ENCODE peak calls at places on chromosomes 1 and 21, in eight cellular contexts. D is body of pancreas, C is endodermal cell, W is psoas muscle, T is fibroblast of lung, Z is heart left ventricle, M is left lung, V is colonic mucosa. H is an unnamed sample.

GRCh38 chr1:223007250-223007649 is 135.8 kb downstream of the TLR5 start:
- DNase-seq in D (peak; percentile 17), Z (no peak), T (no peak), W (no peak), C (no peak), V (no peak), M (no peak), H (no peak)

GRCh38 chr21:42621166-42621827 is 32.1 kb upstream of the PDE9A start:
- DNase-seq in T (no peak), Z (no peak), D (no peak), C (no peak), V (peak; percentile 42), M (no peak), W (no peak), H (peak; percentile 58)

GRCh38 chr1:224253721-224254120 is 70.7 kb downstream of the DEGS1 start:
- DNase-seq in V (no peak), C (no peak), D (no peak), T (no peak), W (no peak), M (no peak), Z (no peak), H (no peak)

GRCh38 chr1:115783311-115783710 is 14.8 kb upstream of the CASQ2 start:
- DNase-seq in W (no peak), T (no peak), C (no peak), M (no peak), D (no peak), Z (no peak), V (no peak), H (no peak)

GRCh38 chr21:46517361-46517760 is 58.7 kb downstream of the DIP2A start:
- DNase-seq in T (no peak), W (peak; percentile 65), D (peak; percentile 47), Z (peak; percentile 79), C (no peak), V (no peak), M (no peak), H (no peak)

GRCh38 chr1:100449477-100449876 is 88.5 kb upstream of the GPR88 start:
- DNase-seq in C (no peak), M (no peak), V (no peak), Z (no peak), T (no peak), D (no peak), W (no peak), H (no peak)

GRCh38 chr1:14367444-14367843 is 231.0 kb upstream of the KAZN start:
- DNase-seq in D (no peak), C (no peak), T (no peak), V (no peak), Z (no peak), W (no peak), M (no peak), H (no peak)

GRCh38 chr1:166307261-166308188 is 140.7 kb upstream of the FAM78B start:
- DNase-seq in W (no peak), D (peak; percentile 5), M (no peak), T (no peak), C (no peak), Z (peak; percentile 81), V (no peak), H (no peak)

GRCh38 chr1:228765543-228765942 is 30.3 kb downstream of the RHOU start:
- DNase-seq in T (no peak), W (no peak), C (no peak), D (peak; percentile 63), V (peak; percentile 36), M (no peak), Z (no peak), H (no peak)

GRCh38 chr21:36783612-36784383 is 84.9 kb downstream of the SIM2 start:
- DNase-seq in D (no peak), V (no peak), W (no peak), T (no peak), Z (no peak), M (peak; percentile 52), C (no peak), H (no peak)

GRCh38 chr1:13699936-13700520 is at the start of gene PRDM2:
- DNase-seq in M (peak; percentile 55), V (peak; percentile 50), D (peak; percentile 52), C (peak; percentile 73), T (peak; percentile 37), Z (peak; percentile 70), W (peak; percentile 72), H (no peak)

DNA sequence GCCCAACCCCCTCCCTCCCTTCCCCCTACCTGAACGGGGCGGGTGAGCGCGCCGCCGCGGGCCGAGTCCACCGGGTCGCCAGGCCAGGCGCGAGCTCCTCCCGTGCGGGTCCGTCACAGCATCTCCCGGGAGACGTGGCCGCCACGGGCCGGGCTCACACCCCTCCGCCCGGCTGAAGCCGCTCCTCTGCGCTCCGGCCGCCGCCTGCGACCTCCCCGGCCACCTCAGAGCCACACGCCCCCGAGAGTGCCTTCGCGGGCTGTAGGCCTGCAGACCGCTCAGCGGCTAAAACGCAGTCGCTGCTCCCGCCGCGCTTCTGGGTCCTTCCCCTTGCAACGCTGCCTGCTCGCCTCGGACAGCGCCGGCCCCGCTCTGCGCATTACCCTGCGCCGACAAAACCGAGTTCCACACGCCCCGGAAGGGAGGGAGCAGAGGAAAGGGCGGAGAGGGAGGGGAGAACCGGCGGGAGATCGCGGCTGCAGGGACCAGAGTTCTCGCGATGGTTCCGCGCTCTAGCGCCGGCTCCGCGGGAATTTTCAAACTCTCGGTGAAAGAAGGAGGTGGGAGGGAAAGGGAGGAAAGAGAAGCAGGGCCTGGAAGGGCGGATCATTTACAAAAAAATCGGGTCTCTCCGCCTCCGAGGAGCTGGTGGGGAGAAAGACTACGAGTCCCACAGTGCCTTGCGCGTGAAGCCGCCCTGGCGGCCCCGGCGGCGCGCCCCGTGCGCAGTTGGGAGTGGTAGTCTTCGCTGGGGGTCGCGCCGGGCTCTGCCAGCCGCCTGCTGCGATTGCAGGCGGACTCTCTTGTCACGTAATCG is at the start of gene AHCTF1:
- DNase-seq in W (peak; percentile 98), T (peak; percentile 99), V (peak; percentile 96), D (peak; percentile 97), C (peak; percentile 98), Z (peak; percentile 97), M (peak; percentile 98), H (peak; percentile 98)
- TF ChIP-seq CTCF in W (no peak), T (no peak), V (no peak), D (peak; percentile 5), C (no peak), Z (no peak), M (no peak), H (no peak)

DNA sequence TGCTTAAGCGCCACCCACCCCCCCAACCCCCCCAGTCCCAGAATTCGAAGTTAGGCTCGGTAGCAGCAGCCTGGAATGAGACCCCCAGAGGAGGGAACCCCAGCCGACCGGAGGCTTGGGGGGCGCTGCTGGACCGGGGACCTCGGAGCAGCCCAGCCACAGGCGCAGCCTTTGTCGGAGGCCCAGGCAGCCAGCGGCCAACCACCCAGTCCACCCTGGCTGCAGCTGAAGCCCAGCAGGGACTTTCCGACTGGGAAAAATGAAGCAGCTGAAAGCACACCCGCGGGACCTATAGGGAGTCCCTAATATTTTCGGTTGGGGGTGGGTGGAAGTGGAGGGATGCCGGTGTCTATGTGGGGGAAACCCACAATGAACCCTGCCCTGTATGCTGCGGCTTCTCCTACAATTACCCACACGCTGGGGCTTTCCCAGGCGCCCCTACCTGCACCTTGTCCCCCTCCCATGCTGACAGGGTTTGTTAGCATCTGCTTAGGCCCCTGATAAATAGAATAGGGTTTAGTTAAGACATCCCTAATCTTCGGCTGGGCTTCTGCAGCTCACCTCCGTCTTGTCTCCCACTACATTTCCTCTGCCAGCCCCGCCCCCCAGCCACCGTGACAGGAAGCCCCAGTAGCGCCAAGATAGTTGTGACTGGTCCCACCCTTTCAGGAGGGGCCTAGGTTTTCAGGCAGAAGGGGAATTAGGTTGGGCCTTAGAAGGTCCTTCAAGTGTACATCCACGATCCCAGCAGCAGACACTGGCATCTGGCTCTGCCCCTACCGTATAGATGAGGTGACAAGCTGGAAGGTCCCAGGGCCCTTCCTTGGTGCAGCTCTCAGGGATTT is 838 bp downstream of the CCDC28B start:
- DNase-seq in M (peak; percentile 63), V (peak; percentile 80), D (peak; percentile 70), Z (peak; percentile 78), C (peak; percentile 88), W (peak; percentile 75), T (peak; percentile 46), H (peak; percentile 87)
- H3K4me1 ChIP-seq in M (peaks cover 38% of the 10 kb centered on the region), V (peaks cover 3% of the 10 kb centered on the region), D (peaks cover 36% of the 10 kb centered on the region), Z (peaks cover 26% of the 10 kb centered on the region), C (no peaks in the 10 kb centered on the region), W (peaks cover 61% of the 10 kb centered on the region), T (peaks cover 20% of the 10 kb centered on the region), H (peaks cover 46% of the 10 kb centered on the region)

GRCh38 chr1:51566260-51566659 is 47.2 kb upstream of the EPS15 start:
- DNase-seq in T (no peak), W (no peak), C (no peak), M (no peak), D (no peak), V (no peak), Z (no peak), H (no peak)
- H3K27ac ChIP-seq in T (no peak overlapping the region), W (no peak overlapping the region), C (no peak overlapping the region), M (no peak overlapping the region), D (no peak overlapping the region), V (no peak overlapping the region), Z (no peak overlapping the region), H (no peak overlapping the region)

GRCh38 chr1:207990455-207990854 is 79.5 kb upstream of the CD34 start:
- DNase-seq in T (no peak), V (peak; percentile 3), M (no peak), C (peak; percentile 25), Z (no peak), W (no peak), D (no peak), H (no peak)

GRCh38 chr1:207991331-207991914 is 80.5 kb upstream of the CD34 start:
- DNase-seq in C (peak; percentile 34), Z (peak; percentile 13), D (no peak), T (no peak), V (peak; percentile 4), M (no peak), W (no peak), H (no peak)

GRCh38 chr1:207996632-207997031 is 85.7 kb upstream of the CD34 start:
- DNase-seq in V (no peak), Z (no peak), C (peak; percentile 12), M (no peak), T (no peak), W (no peak), D (no peak), H (no peak)

GRCh38 chr1:207995576-207995975 is 84.7 kb upstream of the CD34 start:
- DNase-seq in W (no peak), C (peak; percentile 31), T (no peak), D (no peak), M (no peak), V (no peak), Z (peak; percentile 7), H (no peak)

DNA sequence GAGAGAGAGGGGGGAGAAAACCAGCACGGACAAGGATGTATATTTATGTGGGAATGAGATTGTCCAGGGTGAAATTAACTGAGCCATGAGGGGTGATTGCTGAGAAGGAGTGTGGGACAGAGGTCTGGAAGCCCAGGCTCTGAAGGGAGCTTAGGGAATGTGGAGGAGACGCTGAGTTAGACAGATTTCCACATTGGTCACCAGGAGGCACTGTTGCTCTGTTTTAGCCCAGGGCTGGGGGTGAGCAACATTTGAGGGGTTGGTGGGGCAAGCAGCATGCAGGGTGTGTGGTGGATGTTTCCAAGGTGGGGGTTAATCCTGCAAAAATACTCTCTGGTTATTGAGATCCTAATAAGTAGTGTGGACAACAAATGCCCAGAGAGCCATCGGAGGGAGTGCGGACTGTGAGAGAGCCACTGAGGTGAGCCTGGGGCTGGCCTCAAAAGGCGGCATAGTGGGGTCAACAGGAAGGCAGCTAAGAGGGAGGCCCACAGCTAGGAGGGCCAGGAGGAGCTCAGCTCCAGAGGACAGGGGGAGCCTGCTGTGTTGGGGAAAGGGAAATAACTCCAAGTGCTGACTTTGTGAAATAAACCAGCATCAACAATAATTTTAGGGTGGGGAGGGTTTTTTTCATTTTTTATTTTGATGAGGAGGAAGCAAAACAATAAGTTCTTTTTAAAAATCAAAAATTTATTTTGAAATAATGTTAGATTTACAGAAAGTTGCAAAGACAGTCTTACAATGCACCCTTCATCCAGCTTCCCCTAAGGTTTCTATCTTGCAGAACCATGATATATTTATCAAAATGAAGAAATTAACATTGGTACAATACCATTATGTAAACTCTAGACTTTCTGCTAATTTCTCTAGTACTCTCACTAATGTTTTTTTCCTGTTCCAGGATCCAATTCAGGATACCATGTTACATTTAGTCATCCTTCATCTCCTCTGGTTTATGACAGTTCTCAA is 82.8 kb upstream of the CD34 start:
- DNase-seq in D (no peak), T (peak; percentile 10), Z (no peak), W (no peak), M (no peak), V (no peak), C (peak; percentile 80), H (no peak)
- TF ChIP-seq CTCF in D (peak; percentile 45), T (peak; percentile 43), Z (no peak), W (no peak), M (no peak), V (no peak), C (peak; percentile 86), H (no peak)